ENCODE peak calls at places on chromosomes 5 and 9, in seven cellular contexts. V is OCI-LY7, D is HL-60, G is neural progenitor cell, Y is HepG2, K is progenitor cell of endocrine pancreas, P is AG10803. O is an unnamed sample.

GRCh38 chr9:130138791-130139190 is 33.4 kb upstream of the NCS1 start:
- DNase-seq in V (no peak), D (no peak), G (no peak), Y (no peak), K (no peak), P (peak), O (no peak)

GRCh38 chr5:160159991-160160826 is 41.0 kb upstream of the PWWP2A start:
- DNase-seq in V (peak), D (no peak), G (peak), Y (no peak), K (peak), P (no peak), O (no peak)

GRCh38 chr5:159022178-159022556 is 77.5 kb downstream of the EBF1 start:
- DNase-seq in V (no peak), D (no peak), G (peak), Y (no peak), K (no peak), P (peak), O (no peak)

GRCh38 chr9:117917873-117918272 is 213.7 kb downstream of the TLR4 start:
- DNase-seq in V (no peak), D (no peak), G (no peak), Y (no peak), K (no peak), P (no peak), O (no peak)

GRCh38 chr5:34494111-34494755 is 161.9 kb upstream of the RAI14 start:
- DNase-seq in V (no peak), D (no peak), G (no peak), Y (no peak), K (no peak), P (peak), O (no peak)

GRCh38 chr9:98321269-98321668 is 65.8 kb upstream of the TBC1D2 start:
- DNase-seq in V (no peak), D (no peak), G (no peak), Y (no peak), K (no peak), P (no peak), O (no peak)

GRCh38 chr9:93622725-93623124 is 46.3 kb downstream of the PHF2 start:
- DNase-seq in V (no peak), D (no peak), G (no peak), Y (no peak), K (no peak), P (no peak), O (no peak)

GRCh38 chr9:17936365-17936764 is 357.5 kb downstream of the SH3GL2 start:
- DNase-seq in V (no peak), D (no peak), G (no peak), Y (no peak), K (no peak), P (no peak), O (no peak)

GRCh38 chr5:133638436-133638835 is 26.1 kb upstream of the FSTL4 start:
- DNase-seq in V (no peak), D (no peak), G (no peak), Y (no peak), K (no peak), P (no peak), O (no peak)

GRCh38 chr9:31390352-31391025 is 994.0 kb upstream of the ACO1 start:
- DNase-seq in V (peak), D (no peak), G (peak), Y (no peak), K (no peak), P (no peak), O (no peak)

GRCh38 chr5:116571568-116572321 is 2.9 kb downstream of the SEMA6A start:
- DNase-seq in V (no peak), D (no peak), G (peak), Y (peak), K (no peak), P (no peak), O (no peak)

GRCh38 chr5:23727271-23727670 is 219.9 kb downstream of the PRDM9 start:
- DNase-seq in V (no peak), D (no peak), G (no peak), Y (peak), K (no peak), P (no peak), O (no peak)

GRCh38 chr9:36486933-36487481 is 85.7 kb upstream of the MELK start:
- DNase-seq in V (peak), D (peak), G (peak), Y (peak), K (peak), P (no peak), O (peak)

GRCh38 chr9:7169717-7170348 is 412.1 kb downstream of the KDM4C start:
- DNase-seq in V (no peak), D (no peak), G (no peak), Y (no peak), K (no peak), P (peak), O (no peak)

GRCh38 chr9:132878695-132879064 is at the start of gene SPACA9:
- DNase-seq in V (peak), D (peak), G (peak), Y (no peak), K (peak), P (peak), O (no peak)

GRCh38 chr5:78985407-78986223 is 505 bp upstream of the ARSB start:
- DNase-seq in V (peak), D (peak), G (peak), Y (peak), K (no peak), P (peak), O (no peak)

GRCh38 chr5:116482394-116482793 is 92.2 kb downstream of the SEMA6A start:
- DNase-seq in V (no peak), D (no peak), G (no peak), Y (no peak), K (no peak), P (peak), O (no peak)

GRCh38 chr5:40514986-40515385 is 164.7 kb upstream of the PTGER4 start:
- DNase-seq in V (no peak), D (peak), G (no peak), Y (no peak), K (no peak), P (no peak), O (no peak)

GRCh38 chr5:83473344-83474169 is 2.0 kb downstream of the VCAN start:
- DNase-seq in V (no peak), D (peak), G (peak), Y (no peak), K (peak), P (peak), O (peak)

GRCh38 chr9:97132865-97133264 is 93.9 kb upstream of the CTSV start:
- DNase-seq in V (no peak), D (no peak), G (no peak), Y (no peak), K (no peak), P (no peak), O (peak)

GRCh38 chr5:43208658-43209057 is 16.6 kb downstream of the NIM1K start:
- DNase-seq in V (no peak), D (no peak), G (no peak), Y (no peak), K (no peak), P (no peak), O (no peak)

GRCh38 chr9:126989847-126990821 is 75.6 kb downstream of the RALGPS1 start:
- DNase-seq in V (no peak), D (no peak), G (peak), Y (no peak), K (no peak), P (peak), O (no peak)

GRCh38 chr5:44426944-44427343 is 37.7 kb upstream of the FGF10 start:
- DNase-seq in V (no peak), D (no peak), G (no peak), Y (no peak), K (no peak), P (no peak), O (no peak)

GRCh38 chr5:66864240-66864884 is 268.2 kb downstream of the MAST4 start:
- DNase-seq in V (peak), D (no peak), G (no peak), Y (peak), K (no peak), P (peak), O (no peak)

GRCh38 chr9:106980551-106981101 is 117.7 kb downstream of the ZNF462 start:
- DNase-seq in V (peak), D (no peak), G (no peak), Y (no peak), K (no peak), P (no peak), O (no peak)

GRCh38 chr9:93911136-93911745 is 43.9 kb downstream of the BARX1 start:
- DNase-seq in V (no peak), D (no peak), G (no peak), Y (no peak), K (no peak), P (no peak), O (no peak)

GRCh38 chr9:88580961-88581360 is 46.0 kb downstream of the NXNL2 start:
- DNase-seq in V (no peak), D (no peak), G (no peak), Y (no peak), K (no peak), P (no peak), O (no peak)

GRCh38 chr5:134538296-134538695 is 12.8 kb downstream of the JADE2 start:
- DNase-seq in V (no peak), D (no peak), G (no peak), Y (no peak), K (no peak), P (no peak), O (no peak)

GRCh38 chr5:123546657-123547056 is 34.7 kb downstream of the CSNK1G3 start:
- DNase-seq in V (no peak), D (no peak), G (no peak), Y (no peak), K (no peak), P (no peak), O (no peak)

GRCh38 chr5:135833521-135833920 is 942 bp upstream of the SLC25A48 start:
- DNase-seq in V (no peak), D (no peak), G (no peak), Y (no peak), K (no peak), P (no peak), O (peak)

GRCh38 chr9:2764371-2764770 is 47.1 kb downstream of the KCNV2 start:
- DNase-seq in V (peak), D (peak), G (no peak), Y (no peak), K (no peak), P (peak), O (no peak)

GRCh38 chr5:89397096-89397495 is 514.1 kb upstream of the MEF2C start:
- DNase-seq in V (no peak), D (peak), G (no peak), Y (no peak), K (no peak), P (no peak), O (no peak)

GRCh38 chr5:165457854-165458481 is 1952.5 kb downstream of the MAT2B start:
- DNase-seq in V (peak), D (peak), G (peak), Y (no peak), K (no peak), P (no peak), O (no peak)

GRCh38 chr5:58317009-58317408 is 142.9 kb downstream of the PLK2 start:
- DNase-seq in V (no peak), D (no peak), G (no peak), Y (no peak), K (no peak), P (no peak), O (no peak)

GRCh38 chr5:161286066-161286655 is 260.4 kb downstream of the GABRB2 start:
- DNase-seq in V (no peak), D (no peak), G (no peak), Y (no peak), K (no peak), P (no peak), O (no peak)

GRCh38 chr5:142000709-142001484 is 11.9 kb downstream of the GNPDA1 start:
- DNase-seq in V (no peak), D (peak), G (peak), Y (peak), K (no peak), P (no peak), O (no peak)
- TF ChIP-seq CTCF in V (peak), D (no peak), G (peak), Y (peak), K (peak), P (peak), O (peak)

GRCh38 chr9:137620581-137620980 is 1.8 kb downstream of the EHMT1 start:
- DNase-seq in V (peak), D (no peak), G (no peak), Y (no peak), K (no peak), P (no peak), O (no peak)

GRCh38 chr9:137618105-137619067 is at the start of gene EHMT1:
- DNase-seq in V (peak), D (peak), G (peak), Y (peak), K (peak), P (peak), O (peak)

GRCh38 chr9:137626448-137626847 is 7.6 kb downstream of the EHMT1 start:
- DNase-seq in V (no peak), D (no peak), G (no peak), Y (no peak), K (no peak), P (no peak), O (no peak)

GRCh38 chr9:137619240-137620090 is 660 bp downstream of the EHMT1 start:
- DNase-seq in V (peak), D (peak), G (peak), Y (no peak), K (peak), P (peak), O (no peak)

DNA sequence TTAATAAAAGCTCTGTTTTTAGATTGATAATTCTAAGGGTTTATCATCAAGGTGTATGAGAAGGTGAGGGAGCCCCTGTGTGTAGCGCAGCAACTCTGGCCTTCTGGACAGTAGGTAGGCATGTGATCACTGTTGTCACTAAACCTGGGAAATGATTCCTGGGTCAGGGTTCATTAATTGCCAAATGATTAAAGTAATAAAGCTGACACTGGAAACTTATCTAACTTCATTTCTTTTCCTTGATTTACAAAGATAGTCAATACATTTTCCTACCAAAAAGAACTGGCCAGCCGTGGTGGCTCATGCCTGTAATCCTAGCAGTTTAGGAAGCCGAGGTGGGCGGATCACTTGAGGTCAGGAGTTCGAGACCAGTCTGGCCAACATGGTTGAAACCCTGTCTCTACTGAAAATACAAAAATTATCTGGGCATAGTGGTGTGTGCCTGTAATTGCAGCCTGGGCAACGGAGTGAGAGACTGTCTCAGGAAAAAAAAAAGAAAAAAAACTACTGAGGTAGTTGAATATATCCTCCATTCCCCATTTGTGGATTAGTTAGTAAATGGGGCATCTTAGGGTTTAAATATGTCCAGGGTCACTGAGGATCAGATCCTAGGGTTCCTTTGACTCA is 2.4 kb downstream of the EHMT1 start:
- DNase-seq in V (peak), D (peak), G (no peak), Y (no peak), K (no peak), P (no peak), O (no peak)
- TF ChIP-seq CTCF in V (peak), D (peak), G (peak), Y (no peak), K (peak), P (peak), O (peak)

GRCh38 chr5:14405267-14405666 is 176.3 kb upstream of the OTULINL start:
- DNase-seq in V (no peak), D (no peak), G (peak), Y (no peak), K (no peak), P (no peak), O (no peak)
- TF ChIP-seq CTCF in V (peak), D (no peak), G (peak), Y (peak), K (peak), P (no peak), O (peak)

GRCh38 chr5:62562867-62563266 is 15.8 kb upstream of the LRRC70 start:
- DNase-seq in V (no peak), D (no peak), G (no peak), Y (no peak), K (no peak), P (no peak), O (no peak)
- TF ChIP-seq CTCF in V (no peak), D (no peak), G (no peak), Y (no peak), K (no peak), P (no peak), O (no peak)

GRCh38 chr5:52893105-52893504 is 96.0 kb upstream of the ITGA2 start:
- DNase-seq in V (no peak), D (no peak), G (no peak), Y (no peak), K (no peak), P (peak), O (no peak)

GRCh38 chr5:52894451-52894850 is 94.7 kb upstream of the ITGA2 start:
- DNase-seq in V (no peak), D (no peak), G (no peak), Y (no peak), K (no peak), P (no peak), O (no peak)

GRCh38 chr5:52895070-52895469 is 94.1 kb upstream of the ITGA2 start:
- DNase-seq in V (no peak), D (no peak), G (no peak), Y (no peak), K (no peak), P (no peak), O (no peak)

GRCh38 chr5:52892242-52892878 is 96.8 kb upstream of the ITGA2 start:
- DNase-seq in V (no peak), D (no peak), G (no peak), Y (peak), K (no peak), P (no peak), O (no peak)

GRCh38 chr5:52893863-52894262 is 95.3 kb upstream of the ITGA2 start:
- DNase-seq in V (no peak), D (no peak), G (no peak), Y (no peak), K (no peak), P (no peak), O (no peak)
- TF ChIP-seq CTCF in V (no peak), D (no peak), G (no peak), Y (no peak), K (no peak), P (no peak), O (no peak)

GRCh38 chr9:103323699-103324098 is 328.6 kb downstream of the CYLC2 start:
- DNase-seq in V (no peak), D (no peak), G (no peak), Y (no peak), K (no peak), P (no peak), O (no peak)

GRCh38 chr9:103319979-103320378 is 324.8 kb downstream of the CYLC2 start:
- DNase-seq in V (peak), D (no peak), G (no peak), Y (no peak), K (no peak), P (no peak), O (no peak)
- TF ChIP-seq CTCF in V (peak), D (no peak), G (peak), Y (no peak), K (peak), P (no peak), O (peak)